ENCODE peak calls at places on chromosomes 1 and 21, in ten cellular contexts. L, K, C, X, T, F, V, W, D and S are unnamed samples.

GRCh38 chr1:25549273-25550154 is 6.1 kb downstream of the LDLRAP1 start:
- DNase-seq in X (peak; percentile 68), V (no peak), D (no peak), K (peak; percentile 78), F (no peak), T (peak; percentile 93), C (no peak), W (peak; percentile 64), L (peak; percentile 99), S (peak; percentile 86)

GRCh38 chr1:16124377-16125087 is 31.3 kb downstream of the EPHA2 start:
- DNase-seq in C (no peak), T (no peak), X (no peak), W (no peak), K (no peak), D (no peak), V (no peak), L (no peak), F (no peak), S (no peak)

GRCh38 chr1:194295690-194296089 is 1109.3 kb upstream of the B3GALT2 start:
- DNase-seq in X (no peak), D (peak; percentile 68), T (peak; percentile 12), L (peak; percentile 87), F (peak; percentile 55), C (no peak), W (peak; percentile 43), K (peak; percentile 74), V (no peak), S (no peak)

GRCh38 chr1:41495171-41495948 is 10.9 kb upstream of the EDN2 start:
- DNase-seq in L (no peak), W (peak; percentile 53), C (no peak), D (peak; percentile 31), F (peak; percentile 56), T (no peak), K (peak; percentile 73), X (no peak), V (no peak), S (no peak)

GRCh38 chr21:18499761-18500376 is 96.3 kb upstream of the TMPRSS15 start:
- DNase-seq in D (peak; percentile 56), X (no peak), L (peak; percentile 73), C (peak; percentile 4), W (peak; percentile 65), F (peak; percentile 52), V (no peak), T (no peak), K (peak; percentile 56), S (no peak)

GRCh38 chr1:154158307-154159125 is 3.6 kb upstream of the NUP210L start:
- DNase-seq in F (no peak), K (no peak), X (no peak), D (no peak), L (no peak), T (no peak), V (no peak), W (no peak), C (no peak), S (no peak)

GRCh38 chr1:116697892-116698595 is 30.5 kb upstream of the IGSF3 start:
- DNase-seq in C (no peak), F (no peak), L (no peak), K (peak; percentile 75), V (no peak), X (no peak), W (no peak), D (no peak), T (no peak), S (peak; percentile 48)

GRCh38 chr1:109786531-109787021 is 22.9 kb upstream of the EPS8L3 start:
- DNase-seq in K (peak; percentile 62), V (no peak), L (no peak), W (no peak), C (no peak), D (peak; percentile 38), T (no peak), X (no peak), F (peak; percentile 68), S (peak; percentile 55)

GRCh38 chr1:239810071-239810481 is 281.6 kb upstream of the FMN2 start:
- DNase-seq in K (peak; percentile 53), V (no peak), X (no peak), L (no peak), F (no peak), W (peak; percentile 36), D (no peak), C (no peak), T (no peak), S (no peak)

GRCh38 chr1:206469411-206469932 is 804 bp upstream of the IKBKE start:
- DNase-seq in W (no peak), V (no peak), F (no peak), K (peak; percentile 57), L (peak; percentile 77), X (no peak), T (peak; percentile 44), C (no peak), D (no peak), S (peak; percentile 63)

GRCh38 chr1:201184734-201185453 is 5.7 kb upstream of the IGFN1 start:
- DNase-seq in D (peak; percentile 68), X (no peak), L (peak; percentile 37), T (no peak), V (peak; percentile 13), C (peak; percentile 81), W (peak; percentile 65), K (peak; percentile 90), F (peak; percentile 83), S (peak; percentile 80)

GRCh38 chr1:234125714-234126113 is 221.2 kb downstream of the SLC35F3 start:
- DNase-seq in F (no peak), X (no peak), C (no peak), V (no peak), W (no peak), K (no peak), L (no peak), T (no peak), D (no peak), S (no peak)

GRCh38 chr1:234120327-234120944 is 216.0 kb downstream of the SLC35F3 start:
- DNase-seq in D (no peak), W (no peak), V (no peak), F (no peak), C (no peak), T (no peak), L (no peak), K (no peak), X (no peak), S (no peak)

GRCh38 chr1:234123867-234124266 is 219.4 kb downstream of the SLC35F3 start:
- DNase-seq in W (no peak), C (no peak), V (no peak), T (no peak), K (no peak), F (no peak), L (no peak), X (no peak), D (peak; percentile 7), S (no peak)

GRCh38 chr1:234125283-234125682 is 220.8 kb downstream of the SLC35F3 start:
- DNase-seq in V (no peak), W (peak; percentile 22), L (peak; percentile 17), F (peak; percentile 3), T (peak; percentile 42), X (no peak), K (peak; percentile 79), C (no peak), D (no peak), S (no peak)
- TF ChIP-seq CTCF in V (no peak), W (peak; percentile 50), L (peak; percentile 39), F (no peak), T (peak; percentile 30), X (no peak), K (peak; percentile 64), C (peak; percentile 45), D (peak; percentile 1), S (no peak)

GRCh38 chr1:94438692-94439276 is 20.6 kb downstream of the ABCD3 start:
- DNase-seq in C (no peak), V (no peak), X (no peak), T (no peak), D (peak; percentile 45), F (no peak), K (no peak), L (no peak), W (peak; percentile 29), S (no peak)

GRCh38 chr1:94434339-94435092 is 16.3 kb downstream of the ABCD3 start:
- DNase-seq in K (peak; percentile 5), F (peak; percentile 45), V (no peak), W (no peak), D (peak; percentile 45), X (no peak), C (no peak), T (no peak), L (no peak), S (no peak)

GRCh38 chr1:94440088-94440487 is 21.9 kb downstream of the ABCD3 start:
- DNase-seq in F (no peak), L (no peak), K (no peak), V (no peak), X (no peak), D (no peak), C (no peak), W (no peak), T (no peak), S (no peak)
- TF ChIP-seq CTCF in F (no peak), L (no peak), K (no peak), V (no peak), X (no peak), D (no peak), C (no peak), W (no peak), T (no peak), S (no peak)

GRCh38 chr1:50968021-50968883 is 1.8 kb upstream of the CDKN2C start:
- DNase-seq in X (peak; percentile 80), D (peak; percentile 91), L (no peak), V (peak; percentile 86), T (peak; percentile 90), K (peak; percentile 91), F (peak; percentile 90), C (no peak), W (peak; percentile 95), S (peak; percentile 89)
- TF ChIP-seq CTCF in X (no peak), D (peak; percentile 24), L (no peak), V (peak; percentile 11), T (peak; percentile 61), K (peak; percentile 42), F (peak; percentile 36), C (peak; percentile 21), W (peak; percentile 33), S (peak; percentile 69)

GRCh38 chr1:232628335-232629214 is 1.4 kb downstream of the SIPA1L2 start:
- DNase-seq in F (peak; percentile 75), X (no peak), C (no peak), D (peak; percentile 63), L (peak; percentile 64), T (no peak), V (no peak), W (peak; percentile 62), K (peak; percentile 73), S (no peak)
- TF ChIP-seq CTCF in F (peak; percentile 51), X (no peak), C (no peak), D (peak; percentile 48), L (peak; percentile 32), T (no peak), V (peak; percentile 8), W (peak; percentile 55), K (peak; percentile 42), S (peak; percentile 58)